ENCODE peak calls at places on chromosomes 5 and 9, in five cellular contexts. J is WERI-Rb-1, S is tibial artery, X is tibial nerve, T is mammary epithelial cell. H is an unnamed sample.

GRCh38 chr5:32096891-32097592 is 77.1 kb downstream of the GOLPH3 start:
- DNase-seq in J (peak; percentile 79), S (no peak), X (no peak), T (no peak), H (no peak)

GRCh38 chr5:74336286-74336685 is 304.2 kb downstream of the ENC1 start:
- DNase-seq in J (peak; percentile 28), S (no peak), X (no peak), T (no peak), H (no peak)

GRCh38 chr9:129702563-129702962 is 37.1 kb downstream of the PRRX2 start:
- DNase-seq in J (no peak), S (peak; percentile 68), X (peak; percentile 52), T (peak; percentile 29), H (peak; percentile 71)

GRCh38 chr5:73938280-73938937 is 312.4 kb downstream of the ARHGEF28 start:
- DNase-seq in J (no peak), S (no peak), X (no peak), T (peak; percentile 89), H (no peak)

GRCh38 chr9:112550531-112550930 is 63.9 kb downstream of the KIAA1958 start:
- DNase-seq in J (no peak), S (no peak), X (no peak), T (peak; percentile 67), H (no peak)

GRCh38 chr5:153756540-153756939 is 266.1 kb downstream of the GRIA1 start:
- DNase-seq in J (no peak), S (no peak), X (no peak), T (peak; percentile 14), H (no peak)

GRCh38 chr9:7234144-7234543 is 476.4 kb downstream of the KDM4C start:
- DNase-seq in J (peak; percentile 32), S (no peak), X (no peak), T (peak; percentile 35), H (no peak)

GRCh38 chr5:76363385-76364261 is 39.5 kb upstream of the IQGAP2 start:
- DNase-seq in J (no peak), S (no peak), X (peak; percentile 8), T (no peak), H (no peak)

GRCh38 chr5:34838785-34839714 is at the start of gene TTC23L:
- DNase-seq in J (peak; percentile 93), S (peak; percentile 83), X (peak; percentile 79), T (peak; percentile 91), H (peak; percentile 92)

GRCh38 chr5:33241826-33242225 is 198.9 kb upstream of the TARS1 start:
- DNase-seq in J (no peak), S (peak; percentile 19), X (no peak), T (no peak), H (no peak)

GRCh38 chr5:133354323-133355161 is 257.8 kb downstream of the FSTL4 start:
- DNase-seq in J (no peak), S (no peak), X (no peak), T (no peak), H (no peak)

GRCh38 chr5:62395210-62395950 is 8.3 kb downstream of the DIMT1 start:
- DNase-seq in J (no peak), S (no peak), X (no peak), T (peak; percentile 67), H (no peak)

GRCh38 chr5:160699301-160699700 is 152.7 kb downstream of the ATP10B start:
- DNase-seq in J (no peak), S (no peak), X (no peak), T (no peak), H (no peak)

GRCh38 chr9:127628644-127629467 is 16.8 kb downstream of the STXBP1 start:
- DNase-seq in J (no peak), S (no peak), X (no peak), T (peak; percentile 88), H (no peak)

GRCh38 chr9:101631892-101632291 is 37.1 kb upstream of the PPP3R2 start:
- DNase-seq in J (no peak), S (no peak), X (no peak), T (no peak), H (no peak)

GRCh38 chr9:135068776-135069415 is 18.6 kb upstream of the OLFM1 start:
- DNase-seq in J (no peak), S (no peak), X (no peak), T (no peak), H (no peak)

GRCh38 chr9:4739587-4740372 is 1.2 kb downstream of the AK3 start:
- DNase-seq in J (no peak), S (no peak), X (no peak), T (peak; percentile 23), H (no peak)

GRCh38 chr5:6516823-6517222 is 68.2 kb downstream of the UBE2QL1 start:
- DNase-seq in J (no peak), S (no peak), X (no peak), T (no peak), H (no peak)

GRCh38 chr9:85960688-85961093 is 19.7 kb downstream of the NAA35 start:
- DNase-seq in J (no peak), S (no peak), X (no peak), T (no peak), H (no peak)

GRCh38 chr9:115730845-115731244 is 422.7 kb upstream of the PAPPA start:
- DNase-seq in J (no peak), S (no peak), X (no peak), T (peak; percentile 15), H (no peak)

GRCh38 chr9:84755375-84755774 is 85.8 kb downstream of the NTRK2 start:
- DNase-seq in J (no peak), S (no peak), X (no peak), T (peak; percentile 36), H (no peak)

GRCh38 chr5:176772271-176773210 is 37.8 kb upstream of the UNC5A start:
- DNase-seq in J (no peak), S (no peak), X (no peak), T (no peak), H (no peak)

GRCh38 chr5:176770431-176770830 is 39.9 kb upstream of the UNC5A start:
- DNase-seq in J (no peak), S (no peak), X (no peak), T (no peak), H (no peak)

GRCh38 chr5:176768174-176768970 is 42.0 kb upstream of the UNC5A start:
- DNase-seq in J (no peak), S (no peak), X (no peak), T (no peak), H (no peak)

GRCh38 chr5:176771102-176771845 is 39.1 kb upstream of the UNC5A start:
- DNase-seq in J (no peak), S (no peak), X (no peak), T (no peak), H (no peak)

DNA sequence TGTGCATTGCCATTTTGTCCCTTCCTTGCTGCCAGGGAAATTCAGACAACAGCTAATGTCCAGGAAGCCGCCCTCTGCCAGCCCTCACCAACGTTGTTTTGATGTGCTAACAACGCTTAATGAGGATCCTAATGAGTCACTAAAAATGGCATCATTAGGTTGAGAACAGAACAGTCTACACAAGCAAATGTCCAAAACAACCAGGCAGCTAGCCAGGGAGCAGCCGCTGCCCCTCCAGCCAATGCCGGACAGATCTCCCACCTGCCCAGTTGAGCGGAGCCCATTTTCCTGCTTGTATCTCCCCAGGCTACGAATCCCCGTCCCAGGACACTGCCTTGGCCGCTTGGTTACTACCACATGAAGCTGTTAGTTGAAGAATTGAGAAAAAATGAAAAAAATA is 40.4 kb upstream of the UNC5A start:
- DNase-seq in J (no peak), S (peak; percentile 15), X (no peak), T (no peak), H (no peak)
- H3K27me3 ChIP-seq in J (no peaks in the 10 kb centered on the region), S (no peaks in the 10 kb centered on the region), X (no peaks in the 10 kb centered on the region), T (peaks cover 8% of the 10 kb centered on the region), H (no peaks in the 10 kb centered on the region)

GRCh38 chr5:93920956-93921355 is 179.6 kb upstream of the POU5F2 start:
- DNase-seq in J (no peak), S (no peak), X (no peak), T (no peak), H (no peak)
- H3K4me3 ChIP-seq in J (no peak overlapping the region), S (no peak overlapping the region), X (no peak overlapping the region), T (no peak overlapping the region), H (no peak overlapping the region)

DNA sequence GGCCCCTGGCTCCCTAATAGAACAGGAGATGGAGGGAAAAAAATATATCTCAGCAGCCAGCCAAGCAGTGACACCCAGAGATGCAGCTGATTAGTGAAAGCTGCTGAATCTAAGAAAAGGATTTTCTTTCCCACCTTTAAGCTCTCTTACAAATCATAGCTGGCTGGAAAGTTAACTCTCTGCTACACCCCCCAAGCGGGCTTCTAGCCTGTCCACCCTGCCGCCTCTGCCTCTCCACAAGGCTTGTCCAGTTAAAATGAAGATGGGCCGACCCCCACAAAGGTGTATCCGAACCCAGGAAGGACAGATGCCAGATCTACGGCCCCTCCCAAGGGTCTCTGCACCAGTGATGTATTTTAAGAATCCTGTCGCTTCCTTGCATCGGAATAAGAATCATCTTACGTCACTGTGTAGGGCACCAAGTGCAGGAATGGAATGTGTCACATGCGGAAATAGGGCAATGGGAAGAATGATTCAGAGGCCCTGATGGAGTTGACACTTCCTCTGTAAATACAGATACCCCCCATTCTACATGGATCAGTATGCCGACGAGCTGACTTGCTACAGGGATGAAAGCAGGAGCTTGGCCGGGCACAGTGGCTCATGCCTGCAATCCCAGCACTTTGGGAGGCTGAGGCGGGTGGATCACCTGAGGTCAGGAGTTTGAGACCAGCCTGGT is 33.3 kb upstream of the BARHL1 start:
- DNase-seq in J (no peak), S (no peak), X (no peak), T (no peak), H (no peak)
- H3K27me3 ChIP-seq in J (no peaks in the 10 kb centered on the region), S (no peaks in the 10 kb centered on the region), X (no peaks in the 10 kb centered on the region), T (no peaks in the 10 kb centered on the region), H (peaks cover 4% of the 10 kb centered on the region)

GRCh38 chr9:126336350-126337335 is 10.0 kb downstream of the MVB12B start:
- DNase-seq in J (no peak), S (no peak), X (peak; percentile 2), T (no peak), H (no peak)

GRCh38 chr9:126337690-126338426 is 11.2 kb downstream of the MVB12B start:
- DNase-seq in J (no peak), S (no peak), X (no peak), T (no peak), H (no peak)

GRCh38 chr9:126331964-126332748 is 5.5 kb downstream of the MVB12B start:
- DNase-seq in J (no peak), S (no peak), X (no peak), T (no peak), H (no peak)

GRCh38 chr9:126335837-126336236 is 9.2 kb downstream of the MVB12B start:
- DNase-seq in J (no peak), S (no peak), X (no peak), T (no peak), H (no peak)

DNA sequence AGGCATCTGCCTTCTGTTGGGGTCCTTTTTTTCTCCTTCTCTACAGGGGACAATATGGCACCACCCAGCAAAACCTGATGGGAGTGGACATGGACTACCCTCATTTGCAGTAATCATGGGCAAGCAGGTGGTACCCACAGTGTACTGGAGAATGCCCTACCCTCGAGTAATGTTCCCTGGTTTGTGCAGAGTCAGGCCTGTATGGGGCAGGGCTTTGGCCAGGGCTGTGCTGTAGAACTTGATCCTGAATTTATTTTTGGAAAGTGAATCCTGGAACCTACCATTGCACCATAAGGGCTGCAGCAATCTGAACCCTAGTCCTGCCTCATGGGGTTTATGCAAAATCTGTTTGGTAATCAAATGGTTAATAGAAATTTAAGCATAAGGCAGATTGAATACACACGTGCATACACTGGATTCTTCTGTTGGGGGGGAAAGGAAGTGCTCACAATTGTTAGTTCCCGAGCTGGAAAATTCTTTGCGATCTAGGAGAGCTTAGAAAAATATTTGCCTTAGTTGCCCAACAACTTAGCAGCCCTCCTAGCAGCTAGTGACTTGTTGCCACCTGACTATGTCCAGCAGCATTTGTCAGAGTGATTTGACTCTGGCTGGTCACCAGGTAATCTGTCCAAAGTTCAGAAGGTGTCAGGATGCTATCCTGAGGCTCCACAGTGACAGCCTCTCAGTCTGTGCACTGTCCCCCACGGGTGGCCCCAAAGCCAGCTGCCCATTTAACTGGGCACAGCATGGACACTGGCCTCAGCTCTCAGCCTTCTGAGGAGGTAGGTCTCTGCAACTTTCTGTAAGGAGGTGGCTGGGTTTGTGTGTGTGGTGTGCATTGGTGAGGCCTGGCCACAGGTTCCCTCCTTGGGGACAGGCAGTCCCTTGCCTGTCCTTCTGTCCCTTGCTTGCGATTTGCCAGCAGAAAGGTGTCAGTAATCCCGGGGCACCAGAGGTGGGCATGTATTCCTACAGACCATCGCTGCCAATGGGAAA is 8.3 kb downstream of the MVB12B start:
- DNase-seq in J (no peak), S (no peak), X (no peak), T (no peak), H (no peak)
- H3K4me3 ChIP-seq in J (no peak overlapping the region), S (no peak overlapping the region), X (no peak overlapping the region), T (no peak overlapping the region), H (peak overlapping the region; percentile 18)

H was measured in lung.